ENCODE peak calls at places on chromosomes 5 and 9, in seven cellular contexts. N is adrenal gland, W is thyroid gland, D is endothelial cell of umbilical vein, R is testis, J is body of pancreas, O is right lobe of liver. S is an unnamed sample.

GRCh38 chr5:88923623-88924619 is 40.9 kb upstream of the MEF2C start:
- DNase-seq in N (no peak), W (no peak), D (no peak), R (no peak), J (no peak), O (no peak), S (no peak)

GRCh38 chr9:131433302-131433854 is 39.5 kb downstream of the PRRC2B start:
- DNase-seq in N (no peak), W (no peak), D (no peak), R (no peak), J (no peak), O (no peak), S (no peak)

GRCh38 chr5:57032151-57032551 is 80.2 kb upstream of the MIER3 start:
- DNase-seq in N (peak; percentile 55), W (no peak), D (no peak), R (no peak), J (no peak), O (no peak), S (no peak)

GRCh38 chr5:81344736-81345135 is 43.3 kb downstream of the ZCCHC9 start:
- DNase-seq in N (no peak), W (no peak), D (no peak), R (no peak), J (no peak), O (peak; percentile 59), S (no peak)

GRCh38 chr5:77282337-77283027 is 72.0 kb downstream of the PDE8B start:
- DNase-seq in N (no peak), W (peak; percentile 73), D (no peak), R (no peak), J (peak; percentile 28), O (peak; percentile 91), S (no peak)

GRCh38 chr9:120619751-120620655 is 40.0 kb upstream of the CDK5RAP2 start:
- DNase-seq in N (peak; percentile 74), W (peak; percentile 64), D (peak; percentile 81), R (peak; percentile 78), J (peak; percentile 70), O (peak; percentile 60), S (peak; percentile 69)

GRCh38 chr9:124812401-124813016 is 35.6 kb downstream of the OLFML2A start:
- DNase-seq in N (no peak), W (no peak), D (no peak), R (no peak), J (no peak), O (no peak), S (no peak)

GRCh38 chr5:1314564-1314982 is 19.7 kb upstream of the TERT start:
- DNase-seq in N (no peak), W (no peak), D (no peak), R (no peak), J (no peak), O (peak; percentile 38), S (no peak)

GRCh38 chr5:168286386-168286785 is 5.1 kb upstream of the WWC1 start:
- DNase-seq in N (no peak), W (peak; percentile 32), D (no peak), R (no peak), J (no peak), O (no peak), S (no peak)

GRCh38 chr5:6399978-6400910 is 21.9 kb upstream of the MED10 start:
- DNase-seq in N (peak; percentile 24), W (no peak), D (no peak), R (no peak), J (no peak), O (no peak), S (no peak)

GRCh38 chr9:128188209-128188608 is 3.2 kb downstream of the CIZ1 start:
- DNase-seq in N (no peak), W (no peak), D (no peak), R (no peak), J (no peak), O (no peak), S (no peak)

GRCh38 chr9:88530051-88530450 is 4.9 kb upstream of the NXNL2 start:
- DNase-seq in N (peak; percentile 12), W (no peak), D (no peak), R (no peak), J (no peak), O (no peak), S (no peak)

GRCh38 chr5:74517700-74518099 is 122.8 kb downstream of the ENC1 start:
- DNase-seq in N (peak; percentile 4), W (no peak), D (peak; percentile 82), R (no peak), J (no peak), O (no peak), S (no peak)

GRCh38 chr5:83848928-83849327 is 128.3 kb upstream of the HAPLN1 start:
- DNase-seq in N (no peak), W (no peak), D (peak; percentile 50), R (no peak), J (no peak), O (no peak), S (no peak)

GRCh38 chr5:96083361-96083881 is 121.8 kb upstream of the ELL2 start:
- DNase-seq in N (no peak), W (no peak), D (peak; percentile 84), R (no peak), J (no peak), O (no peak), S (no peak)

GRCh38 chr5:77947051-77947428 is 170.9 kb upstream of the TBCA start:
- DNase-seq in N (no peak), W (no peak), D (no peak), R (no peak), J (no peak), O (no peak), S (no peak)

GRCh38 chr5:178502401-178503100 is 87.6 kb downstream of the COL23A1 start:
- DNase-seq in N (no peak), W (no peak), D (no peak), R (no peak), J (no peak), O (peak; percentile 27), S (no peak)

GRCh38 chr5:113806823-113807222 is 293.3 kb downstream of the YTHDC2 start:
- DNase-seq in N (no peak), W (peak; percentile 52), D (no peak), R (peak; percentile 17), J (no peak), O (no peak), S (peak; percentile 41)

GRCh38 chr9:92325991-92326500 is 293 bp downstream of the CENPP start:
- DNase-seq in N (no peak), W (no peak), D (no peak), R (no peak), J (no peak), O (no peak), S (no peak)

GRCh38 chr9:101727621-101728524 is 10.6 kb downstream of the GRIN3A start:
- DNase-seq in N (no peak), W (no peak), D (no peak), R (no peak), J (peak; percentile 19), O (no peak), S (no peak)

GRCh38 chr9:98639133-98639532 is 69.6 kb downstream of the GABBR2 start:
- DNase-seq in N (no peak), W (no peak), D (no peak), R (no peak), J (no peak), O (no peak), S (no peak)

GRCh38 chr5:108529381-108529780 is 147.5 kb upstream of the FBXL17 start:
- DNase-seq in N (no peak), W (no peak), D (no peak), R (no peak), J (no peak), O (no peak), S (no peak)

GRCh38 chr5:41465493-41466171 is 44.8 kb downstream of the PLCXD3 start:
- DNase-seq in N (no peak), W (no peak), D (no peak), R (no peak), J (no peak), O (no peak), S (no peak)

GRCh38 chr5:60677831-60678664 is 21.9 kb downstream of the DEPDC1B start:
- DNase-seq in N (no peak), W (no peak), D (peak; percentile 70), R (no peak), J (peak; percentile 27), O (no peak), S (no peak)

GRCh38 chr5:93304851-93305250 is 276.2 kb downstream of the NR2F1-AS1 start:
- DNase-seq in N (peak; percentile 10), W (no peak), D (no peak), R (no peak), J (no peak), O (no peak), S (no peak)

GRCh38 chr9:2622361-2623045 is 916 bp downstream of the VLDLR start:
- DNase-seq in N (peak; percentile 39), W (peak; percentile 40), D (peak; percentile 24), R (peak; percentile 22), J (peak; percentile 43), O (peak; percentile 47), S (peak; percentile 62)

GRCh38 chr5:137344723-137345322 is 154.3 kb downstream of the SPOCK1 start:
- DNase-seq in N (peak; percentile 73), W (peak; percentile 50), D (peak; percentile 76), R (peak; percentile 84), J (peak; percentile 49), O (peak; percentile 50), S (no peak)

GRCh38 chr5:59713488-59713844 is 180.1 kb downstream of the PDE4D start:
- DNase-seq in N (no peak), W (no peak), D (no peak), R (no peak), J (no peak), O (no peak), S (no peak)

GRCh38 chr5:132259061-132259851 is 1.8 kb downstream of the PDLIM4 start:
- DNase-seq in N (peak; percentile 8), W (peak; percentile 20), D (peak; percentile 72), R (peak; percentile 64), J (peak; percentile 52), O (peak; percentile 39), S (peak; percentile 79)

GRCh38 chr5:657570-657969 is 35.6 kb downstream of the TPPP start:
- DNase-seq in N (peak; percentile 42), W (no peak), D (peak; percentile 80), R (no peak), J (no peak), O (no peak), S (no peak)

GRCh38 chr5:115170128-115170923 is 618 bp upstream of the TRIM36 start:
- DNase-seq in N (no peak), W (no peak), D (peak; percentile 49), R (peak; percentile 17), J (no peak), O (no peak), S (no peak)
- TF ChIP-seq POLR2A in N (no peak), W (no peak), D (no peak), R (no peak), J (no peak), O (no peak), S (no peak)

GRCh38 chr9:35683323-35683722 is 6.4 kb downstream of the TPM2 start:
- DNase-seq in N (no peak), W (no peak), D (no peak), R (no peak), J (no peak), O (no peak), S (no peak)
- H3K4me1 ChIP-seq in N (peaks cover 26% of the 10 kb centered on the region), W (no peaks in the 10 kb centered on the region), D (peaks cover 7% of the 10 kb centered on the region), R (peaks cover 10% of the 10 kb centered on the region), J (no peaks in the 10 kb centered on the region), O (no peaks in the 10 kb centered on the region), S (peaks cover 13% of the 10 kb centered on the region)

GRCh38 chr5:36945687-36946086 is 69.1 kb downstream of the NIPBL start:
- DNase-seq in N (no peak), W (peak; percentile 11), D (no peak), R (no peak), J (no peak), O (no peak), S (no peak)
- TF ChIP-seq POLR2A in N (no peak), W (no peak), D (no peak), R (no peak), J (no peak), O (no peak), S (no peak)

GRCh38 chr5:5159282-5160108 is 19.4 kb downstream of the ADAMTS16 start:
- DNase-seq in N (no peak), W (no peak), D (no peak), R (no peak), J (no peak), O (no peak), S (no peak)
- H3K4me1 ChIP-seq in N (no peaks in the 10 kb centered on the region), W (no peaks in the 10 kb centered on the region), D (no peaks in the 10 kb centered on the region), R (no peaks in the 10 kb centered on the region), J (peaks cover 9% of the 10 kb centered on the region), O (no peaks in the 10 kb centered on the region), S (peaks cover 8% of the 10 kb centered on the region)

S was measured in ovary.